ENCODE peak calls at places on chromosomes 4 and X, in seven cellular contexts. One of them, this sample, is unnamed.

GRCh38 chr4:142984871-142985585 is 138.9 kb upstream of the INPP4B start:
- DNase-seq in thyroid gland: no peak
- DNase-seq in prostate gland: no peak
- DNase-seq in IMR-90: peak; percentile 17
- DNase-seq in CD4-positive, CD25-positive, alpha-beta regulatory T cell: no peak
- DNase-seq in HCT116: peak; percentile 40
- DNase-seq in psoas muscle: no peak
- DNase-seq in this sample: no peak

GRCh38 chr4:116926631-116927295 is 158.6 kb downstream of the TRAM1L1 start:
- DNase-seq in CD4-positive, CD25-positive, alpha-beta regulatory T cell: no peak
- DNase-seq in prostate gland: no peak
- DNase-seq in IMR-90: no peak
- DNase-seq in HCT116: no peak
- DNase-seq in psoas muscle: no peak
- DNase-seq in thyroid gland: peak; percentile 5
- DNase-seq in this sample: no peak

GRCh38 chr4:88610771-88611170 is 18.5 kb downstream of the HERC3 start:
- DNase-seq in thyroid gland: no peak
- DNase-seq in CD4-positive, CD25-positive, alpha-beta regulatory T cell: no peak
- DNase-seq in prostate gland: no peak
- DNase-seq in IMR-90: peak; percentile 31
- DNase-seq in HCT116: no peak
- DNase-seq in psoas muscle: peak; percentile 89
- DNase-seq in this sample: no peak

GRCh38 chr4:42360158-42360557 is 37.1 kb upstream of the SHISA3 start:
- DNase-seq in IMR-90: no peak
- DNase-seq in thyroid gland: no peak
- DNase-seq in HCT116: no peak
- DNase-seq in psoas muscle: no peak
- DNase-seq in CD4-positive, CD25-positive, alpha-beta regulatory T cell: no peak
- DNase-seq in prostate gland: no peak
- DNase-seq in this sample: no peak

GRCh38 chr4:143424276-143424675 is 87.6 kb downstream of the GAB1 start:
- DNase-seq in HCT116: no peak
- DNase-seq in psoas muscle: no peak
- DNase-seq in thyroid gland: no peak
- DNase-seq in CD4-positive, CD25-positive, alpha-beta regulatory T cell: no peak
- DNase-seq in IMR-90: peak; percentile 82
- DNase-seq in prostate gland: no peak
- DNase-seq in this sample: no peak

GRCh38 chr4:26308573-26308972 is 12.2 kb upstream of the RBPJ start:
- DNase-seq in psoas muscle: no peak
- DNase-seq in thyroid gland: no peak
- DNase-seq in IMR-90: no peak
- DNase-seq in CD4-positive, CD25-positive, alpha-beta regulatory T cell: no peak
- DNase-seq in prostate gland: no peak
- DNase-seq in HCT116: no peak
- DNase-seq in this sample: no peak

GRCh38 chr4:124777007-124777406 is 64.5 kb upstream of the ANKRD50 start:
- DNase-seq in thyroid gland: no peak
- DNase-seq in HCT116: no peak
- DNase-seq in CD4-positive, CD25-positive, alpha-beta regulatory T cell: no peak
- DNase-seq in IMR-90: peak; percentile 37
- DNase-seq in prostate gland: no peak
- DNase-seq in psoas muscle: no peak
- DNase-seq in this sample: no peak

GRCh38 chr4:52015366-52015765 is 4.8 kb downstream of the LRRC66 start:
- DNase-seq in prostate gland: no peak
- DNase-seq in HCT116: no peak
- DNase-seq in psoas muscle: no peak
- DNase-seq in thyroid gland: no peak
- DNase-seq in IMR-90: no peak
- DNase-seq in CD4-positive, CD25-positive, alpha-beta regulatory T cell: no peak
- DNase-seq in this sample: no peak

GRCh38 chr4:926538-926937 is 5.6 kb downstream of the GAK start:
- DNase-seq in psoas muscle: peak; percentile 53
- DNase-seq in prostate gland: no peak
- DNase-seq in IMR-90: no peak
- DNase-seq in HCT116: no peak
- DNase-seq in CD4-positive, CD25-positive, alpha-beta regulatory T cell: no peak
- DNase-seq in thyroid gland: peak; percentile 23
- DNase-seq in this sample: no peak

GRCh38 chr4:152605641-152606304 is 69.9 kb upstream of the FBXW7 start:
- DNase-seq in psoas muscle: no peak
- DNase-seq in HCT116: no peak
- DNase-seq in CD4-positive, CD25-positive, alpha-beta regulatory T cell: no peak
- DNase-seq in prostate gland: no peak
- DNase-seq in IMR-90: peak; percentile 34
- DNase-seq in thyroid gland: no peak
- DNase-seq in this sample: no peak

GRCh38 chr4:8329859-8330761 is 60.6 kb downstream of the HTRA3 start:
- DNase-seq in thyroid gland: no peak
- DNase-seq in CD4-positive, CD25-positive, alpha-beta regulatory T cell: no peak
- DNase-seq in psoas muscle: peak; percentile 65
- DNase-seq in prostate gland: no peak
- DNase-seq in HCT116: no peak
- DNase-seq in IMR-90: no peak
- DNase-seq in this sample: no peak

GRCh38 chrX:68692651-68693050 is 45.2 kb downstream of the STARD8 start:
- DNase-seq in HCT116: no peak
- DNase-seq in IMR-90: peak; percentile 53
- DNase-seq in prostate gland: no peak
- DNase-seq in psoas muscle: no peak
- DNase-seq in CD4-positive, CD25-positive, alpha-beta regulatory T cell: no peak
- DNase-seq in thyroid gland: no peak
- DNase-seq in this sample: no peak

GRCh38 chrX:123964155-123964554 is 2.6 kb downstream of the STAG2 start:
- DNase-seq in prostate gland: no peak
- DNase-seq in psoas muscle: no peak
- DNase-seq in HCT116: no peak
- DNase-seq in thyroid gland: no peak
- DNase-seq in CD4-positive, CD25-positive, alpha-beta regulatory T cell: no peak
- DNase-seq in IMR-90: peak; percentile 43
- DNase-seq in this sample: no peak

GRCh38 chr4:156773648-156774357 is 197.8 kb downstream of the PDGFC start:
- DNase-seq in psoas muscle: no peak
- DNase-seq in CD4-positive, CD25-positive, alpha-beta regulatory T cell: no peak
- DNase-seq in HCT116: no peak
- DNase-seq in IMR-90: peak; percentile 56
- DNase-seq in prostate gland: no peak
- DNase-seq in thyroid gland: no peak
- DNase-seq in this sample: no peak

GRCh38 chr4:156774422-156774821 is 197.2 kb downstream of the PDGFC start:
- DNase-seq in CD4-positive, CD25-positive, alpha-beta regulatory T cell: no peak
- DNase-seq in thyroid gland: no peak
- DNase-seq in psoas muscle: peak; percentile 45
- DNase-seq in HCT116: no peak
- DNase-seq in prostate gland: no peak
- DNase-seq in IMR-90: peak; percentile 96
- DNase-seq in this sample: no peak

GRCh38 chr4:156778606-156779005 is 193.0 kb downstream of the PDGFC start:
- DNase-seq in CD4-positive, CD25-positive, alpha-beta regulatory T cell: no peak
- DNase-seq in psoas muscle: no peak
- DNase-seq in HCT116: no peak
- DNase-seq in IMR-90: peak; percentile 91
- DNase-seq in thyroid gland: no peak
- DNase-seq in prostate gland: no peak
- DNase-seq in this sample: no peak

GRCh38 chr4:156778093-156778492 is 193.5 kb downstream of the PDGFC start:
- DNase-seq in thyroid gland: no peak
- DNase-seq in prostate gland: no peak
- DNase-seq in HCT116: no peak
- DNase-seq in IMR-90: peak; percentile 72
- DNase-seq in CD4-positive, CD25-positive, alpha-beta regulatory T cell: no peak
- DNase-seq in psoas muscle: no peak
- DNase-seq in this sample: no peak

GRCh38 chr4:156775803-156776202 is 195.8 kb downstream of the PDGFC start:
- DNase-seq in HCT116: no peak
- DNase-seq in psoas muscle: no peak
- DNase-seq in prostate gland: no peak
- DNase-seq in IMR-90: no peak
- DNase-seq in CD4-positive, CD25-positive, alpha-beta regulatory T cell: no peak
- DNase-seq in thyroid gland: no peak
- DNase-seq in this sample: no peak
- H3K4me1 ChIP-seq in HCT116: peaks cover 73% of the 10 kb centered on the region
- H3K4me1 ChIP-seq in psoas muscle: peaks cover 36% of the 10 kb centered on the region
- H3K4me1 ChIP-seq in prostate gland: no peaks in the 10 kb centered on the region
- H3K4me1 ChIP-seq in IMR-90: peaks cover 22% of the 10 kb centered on the region
- H3K4me1 ChIP-seq in CD4-positive, CD25-positive, alpha-beta regulatory T cell: no peaks in the 10 kb centered on the region
- H3K4me1 ChIP-seq in thyroid gland: peaks cover 21% of the 10 kb centered on the region
- H3K4me1 ChIP-seq in this sample: peaks cover 84% of the 10 kb centered on the region

GRCh38 chr4:147626903-147627302 is 9.7 kb downstream of the TMEM184C start:
- DNase-seq in IMR-90: no peak
- DNase-seq in CD4-positive, CD25-positive, alpha-beta regulatory T cell: no peak
- DNase-seq in psoas muscle: no peak
- DNase-seq in prostate gland: no peak
- DNase-seq in thyroid gland: no peak
- DNase-seq in HCT116: no peak
- DNase-seq in this sample: no peak

GRCh38 chr4:147620315-147620714 is 3.1 kb downstream of the TMEM184C start:
- DNase-seq in CD4-positive, CD25-positive, alpha-beta regulatory T cell: no peak
- DNase-seq in prostate gland: no peak
- DNase-seq in psoas muscle: no peak
- DNase-seq in HCT116: no peak
- DNase-seq in thyroid gland: no peak
- DNase-seq in IMR-90: no peak
- DNase-seq in this sample: no peak

GRCh38 chr4:147628415-147628814 is 11.2 kb downstream of the TMEM184C start:
- DNase-seq in thyroid gland: no peak
- DNase-seq in prostate gland: no peak
- DNase-seq in psoas muscle: no peak
- DNase-seq in HCT116: no peak
- DNase-seq in IMR-90: no peak
- DNase-seq in CD4-positive, CD25-positive, alpha-beta regulatory T cell: no peak
- DNase-seq in this sample: no peak

DNA sequence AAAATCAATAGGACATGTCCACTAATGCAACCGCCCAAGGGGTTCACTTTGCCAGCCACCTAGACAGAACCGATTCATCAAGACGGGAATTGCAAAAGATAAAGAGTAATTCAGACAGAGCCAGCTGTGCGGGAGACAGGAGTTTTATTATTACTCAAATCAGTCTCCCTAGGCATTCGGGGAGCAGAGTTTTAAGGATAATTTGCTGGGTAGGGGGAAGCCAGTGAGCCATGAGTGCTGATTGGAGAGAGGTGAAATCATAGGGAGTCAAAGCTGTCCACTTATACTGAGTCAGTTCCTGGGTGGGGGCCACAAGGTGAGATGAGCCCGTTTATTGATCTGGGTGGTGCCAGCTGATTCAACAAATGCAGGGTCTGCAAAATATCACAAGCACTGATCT is 8.5 kb downstream of the TMEM184C start:
- DNase-seq in psoas muscle: no peak
- DNase-seq in HCT116: no peak
- DNase-seq in prostate gland: no peak
- DNase-seq in IMR-90: no peak
- DNase-seq in CD4-positive, CD25-positive, alpha-beta regulatory T cell: no peak
- DNase-seq in thyroid gland: no peak
- DNase-seq in this sample: no peak
- H3K27ac ChIP-seq in psoas muscle: no peak overlapping the region
- H3K27ac ChIP-seq in HCT116: no peak overlapping the region
- H3K27ac ChIP-seq in prostate gland: no peak overlapping the region
- H3K27ac ChIP-seq in IMR-90: no peak overlapping the region
- H3K27ac ChIP-seq in CD4-positive, CD25-positive, alpha-beta regulatory T cell: no peak overlapping the region
- H3K27ac ChIP-seq in thyroid gland: no peak overlapping the region
- H3K27ac ChIP-seq in this sample: no peak overlapping the region

DNA sequence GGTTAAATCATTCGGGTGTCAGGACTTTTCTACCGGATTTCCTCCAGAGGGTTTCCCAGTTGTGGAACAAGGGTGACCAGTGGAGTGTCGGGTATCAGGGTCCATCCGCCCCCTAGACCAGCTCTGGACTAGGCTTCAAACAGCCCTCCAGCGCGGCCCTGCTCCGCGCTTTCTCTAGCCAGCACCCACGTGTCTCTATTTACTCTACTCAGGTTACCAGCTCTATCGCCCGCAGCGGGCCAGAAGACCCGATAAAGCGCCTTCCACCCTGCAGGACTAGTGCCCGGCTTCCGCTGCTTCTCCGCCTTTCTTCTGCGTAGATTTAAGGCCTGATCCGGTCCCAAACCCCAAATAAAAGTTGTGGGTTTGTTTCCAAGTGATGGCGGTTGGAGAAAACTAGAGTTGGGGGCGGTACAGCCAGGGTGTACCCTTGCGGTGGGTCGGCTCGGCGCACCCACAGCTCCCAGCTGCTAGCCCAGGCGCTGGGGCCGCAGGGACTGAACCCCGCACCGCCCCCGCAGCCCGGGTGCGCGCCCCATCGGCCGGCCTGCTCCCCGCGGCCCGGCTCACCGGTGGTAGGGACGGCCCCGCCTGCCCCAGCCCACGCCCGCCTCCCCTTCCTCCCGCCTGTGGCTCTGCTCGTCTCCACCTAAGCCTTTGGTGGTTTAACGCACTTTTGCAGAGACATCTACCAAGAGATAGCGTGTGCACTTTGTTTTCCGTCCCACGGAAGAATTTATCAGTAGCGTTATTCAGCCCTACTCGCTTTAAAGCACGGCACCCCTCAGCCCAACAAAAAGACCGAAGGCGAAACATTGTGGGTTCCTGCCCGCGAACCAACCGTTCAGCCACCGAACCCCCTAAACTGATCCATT is 2.1 kb downstream of the LEF1 start:
- DNase-seq in prostate gland: peak; percentile 34
- DNase-seq in IMR-90: no peak
- DNase-seq in HCT116: no peak
- DNase-seq in psoas muscle: no peak
- DNase-seq in CD4-positive, CD25-positive, alpha-beta regulatory T cell: peak; percentile 47
- DNase-seq in thyroid gland: peak; percentile 28
- DNase-seq in this sample: no peak
- H3K27me3 ChIP-seq in prostate gland: peaks cover 40% of the 10 kb centered on the region
- H3K27me3 ChIP-seq in IMR-90: peaks cover 64% of the 10 kb centered on the region
- H3K27me3 ChIP-seq in HCT116: peaks cover 15% of the 10 kb centered on the region
- H3K27me3 ChIP-seq in psoas muscle: peaks cover 39% of the 10 kb centered on the region
- H3K27me3 ChIP-seq in CD4-positive, CD25-positive, alpha-beta regulatory T cell: peaks cover 8% of the 10 kb centered on the region
- H3K27me3 ChIP-seq in thyroid gland: peaks cover 9% of the 10 kb centered on the region
- H3K27me3 ChIP-seq in this sample: peaks cover 75% of the 10 kb centered on the region

DNA sequence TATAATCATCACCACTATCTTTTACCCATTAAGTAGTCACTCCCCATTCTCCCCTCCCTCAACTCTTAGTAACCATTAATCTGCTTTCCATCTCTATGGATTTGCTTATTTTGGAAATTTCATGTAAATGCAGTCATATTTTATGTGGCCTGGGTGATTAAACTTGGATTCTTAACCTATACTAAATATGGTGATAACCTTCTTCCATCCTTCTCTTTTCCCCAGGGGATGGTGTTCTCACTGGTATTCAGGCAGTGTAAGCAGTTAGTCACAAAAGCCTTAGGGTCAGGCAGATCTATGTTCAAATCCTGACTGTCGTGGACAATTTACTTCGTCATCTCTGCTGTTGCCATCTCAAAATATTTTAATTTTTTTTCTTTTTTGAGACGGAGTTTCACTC is 29.6 kb downstream of the RAB40AL start:
- DNase-seq in thyroid gland: no peak
- DNase-seq in HCT116: no peak
- DNase-seq in IMR-90: peak; percentile 29
- DNase-seq in CD4-positive, CD25-positive, alpha-beta regulatory T cell: no peak
- DNase-seq in psoas muscle: no peak
- DNase-seq in prostate gland: no peak
- DNase-seq in this sample: no peak
- H3K4me1 ChIP-seq in thyroid gland: no peaks in the 10 kb centered on the region
- H3K4me1 ChIP-seq in HCT116: no peaks in the 10 kb centered on the region
- H3K4me1 ChIP-seq in IMR-90: no peaks in the 10 kb centered on the region
- H3K4me1 ChIP-seq in CD4-positive, CD25-positive, alpha-beta regulatory T cell: no peaks in the 10 kb centered on the region
- H3K4me1 ChIP-seq in psoas muscle: no peaks in the 10 kb centered on the region
- H3K4me1 ChIP-seq in prostate gland: no peaks in the 10 kb centered on the region
- H3K4me1 ChIP-seq in this sample: no peaks in the 10 kb centered on the region